ENCODE peak calls at places on chromosome 7, in eight cellular contexts. G, F, U, T, Y, N, R and M are unnamed samples.
A peak's percentile ranks its signal among the peaks of the same experiment; 100 is the strongest.

GRCh38 chr7:96823274-96823673 is 113.6 kb upstream of the SEM1 start:
- DNase-seq in U (no peak), T (no peak), R (no peak), Y (no peak), G (no peak), F (no peak), N (no peak), M (no peak)

GRCh38 chr7:81484266-81484665 is 285.6 kb downstream of the HGF start:
- DNase-seq in Y (no peak), N (peak; percentile 19), F (no peak), U (peak; percentile 64), G (peak; percentile 46), T (peak; percentile 47), R (no peak), M (no peak)

GRCh38 chr7:74655324-74655723 is 2.2 kb upstream of the GTF2I start:
- DNase-seq in N (peak; percentile 34), U (no peak), F (no peak), G (no peak), R (no peak), T (no peak), Y (no peak), M (no peak)

GRCh38 chr7:82472966-82473365 is 29.4 kb upstream of the CACNA2D1 start:
- DNase-seq in Y (no peak), N (peak; percentile 38), T (no peak), R (no peak), U (no peak), F (no peak), G (no peak), M (no peak)

GRCh38 chr7:41051525-41051924 is 651.4 kb downstream of the INHBA start:
- DNase-seq in Y (no peak), N (no peak), R (no peak), T (no peak), G (no peak), U (no peak), F (no peak), M (no peak)

GRCh38 chr7:142637240-142637639 is 112.0 kb upstream of the PRSS1 start:
- DNase-seq in U (no peak), G (no peak), F (no peak), T (no peak), N (no peak), R (no peak), Y (no peak), M (no peak)

GRCh38 chr7:1562611-1563051 is 6.6 kb upstream of the TMEM184A start:
- DNase-seq in N (no peak), F (peak; percentile 80), Y (no peak), U (peak; percentile 49), G (no peak), R (no peak), T (no peak), M (no peak)

GRCh38 chr7:158446706-158447105 is 140.9 kb downstream of the PTPRN2 start:
- DNase-seq in Y (no peak), F (no peak), T (no peak), R (no peak), G (no peak), U (no peak), N (no peak), M (no peak)

GRCh38 chr7:140649566-140650205 is 9.1 kb upstream of the DENND2A start:
- DNase-seq in N (no peak), R (no peak), U (no peak), Y (no peak), G (no peak), T (no peak), F (no peak), M (no peak)

GRCh38 chr7:127704211-127704610 is 52.2 kb downstream of the SND1 start:
- DNase-seq in T (no peak), F (peak; percentile 65), G (peak; percentile 23), U (no peak), N (no peak), R (no peak), Y (no peak), M (no peak)

GRCh38 chr7:122040147-122040546 is 103.9 kb downstream of the AASS start:
- DNase-seq in U (no peak), F (no peak), T (no peak), Y (no peak), G (no peak), R (no peak), N (no peak), M (no peak)

GRCh38 chr7:39952378-39952777 is 2.3 kb downstream of the CDK13 start:
- DNase-seq in R (no peak), U (no peak), T (no peak), N (no peak), Y (no peak), G (no peak), F (no peak), M (no peak)

GRCh38 chr7:151485006-151485732 is 34.5 kb downstream of the RHEB start:
- DNase-seq in R (no peak), T (no peak), Y (no peak), F (no peak), U (peak; percentile 36), N (no peak), G (peak; percentile 61), M (no peak)

GRCh38 chr7:112449353-112449752 is 907 bp upstream of the IFRD1 start:
- DNase-seq in G (peak; percentile 71), Y (no peak), T (no peak), R (peak; percentile 58), F (no peak), N (peak; percentile 65), U (no peak), M (peak; percentile 44)

GRCh38 chr7:112449902-112450806 is at the start of gene IFRD1:
- DNase-seq in Y (peak; percentile 99), R (peak; percentile 94), T (peak; percentile 86), G (peak; percentile 99), F (peak; percentile 99), U (peak; percentile 98), N (peak; percentile 99), M (peak; percentile 99)

GRCh38 chr7:112453505-112454171 is 3.4 kb downstream of the IFRD1 start:
- DNase-seq in U (no peak), F (no peak), R (no peak), N (no peak), Y (no peak), T (peak; percentile 42), G (no peak), M (no peak)

GRCh38 chr7:112450807-112451661 is 774 bp downstream of the IFRD1 start:
- DNase-seq in U (peak; percentile 91), R (peak; percentile 85), G (peak; percentile 96), F (peak; percentile 95), Y (peak; percentile 98), N (peak; percentile 98), T (peak; percentile 79), M (peak; percentile 77)

GRCh38 chr7:112452102-112452888 is 2.0 kb downstream of the IFRD1 start:
- DNase-seq in R (peak; percentile 21), F (no peak), U (no peak), Y (peak; percentile 84), T (no peak), G (peak; percentile 72), N (peak; percentile 74), M (no peak)
- TF ChIP-seq CTCF in R (no peak), F (peak; percentile 14), U (peak; percentile 46), Y (no peak), T (peak; percentile 24), G (no peak), N (no peak), M (no peak)

GRCh38 chr7:130275826-130276291 is 9.2 kb downstream of the CPA2 start:
- DNase-seq in T (no peak), U (no peak), F (no peak), N (no peak), G (no peak), Y (no peak), R (no peak), M (no peak)

GRCh38 chr7:130272456-130273080 is 5.9 kb downstream of the CPA2 start:
- DNase-seq in G (no peak), U (no peak), T (no peak), Y (no peak), R (no peak), N (no peak), F (peak; percentile 30), M (no peak)

GRCh38 chr7:130273081-130273699 is 6.5 kb downstream of the CPA2 start:
- DNase-seq in T (no peak), N (no peak), F (no peak), G (peak; percentile 18), U (peak; percentile 26), Y (no peak), R (no peak), M (no peak)

GRCh38 chr7:130274983-130275649 is 8.5 kb downstream of the CPA2 start:
- DNase-seq in Y (no peak), N (no peak), F (no peak), R (no peak), T (no peak), G (no peak), U (no peak), M (no peak)

GRCh38 chr7:130273863-130274262 is 7.2 kb downstream of the CPA2 start:
- DNase-seq in U (peak; percentile 23), T (no peak), F (no peak), R (no peak), G (no peak), N (no peak), Y (no peak), M (no peak)
- TF ChIP-seq CTCF in U (peak; percentile 37), T (no peak), F (no peak), R (no peak), G (no peak), N (no peak), Y (no peak), M (no peak)

DNA sequence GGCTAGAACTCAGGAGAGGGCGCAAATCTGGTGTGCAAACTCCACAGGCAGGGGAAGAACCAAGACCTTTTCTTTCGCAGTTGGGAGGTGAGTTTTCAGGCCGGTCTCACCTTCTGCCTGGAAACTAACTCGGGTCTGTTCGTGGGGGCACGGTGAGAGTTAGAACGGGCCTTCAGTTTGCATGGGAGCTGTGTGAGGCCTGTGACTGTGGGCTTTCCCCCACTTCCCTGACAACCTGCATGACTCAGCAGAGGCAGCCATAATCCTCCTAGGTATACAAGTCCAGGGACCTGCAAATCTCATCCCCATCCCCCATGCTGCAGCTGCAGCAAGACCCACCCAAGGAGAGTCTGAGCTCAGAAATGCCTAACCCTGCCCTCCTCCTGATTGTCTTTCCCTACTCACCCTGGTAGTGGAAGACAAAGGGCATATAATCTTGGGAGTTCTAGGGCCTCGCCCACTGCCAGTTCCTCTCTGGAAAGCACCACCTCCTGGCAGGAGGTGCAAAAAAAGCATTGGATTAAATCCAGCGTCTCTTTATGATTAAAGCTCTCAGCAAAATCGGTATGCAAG is 194.9 kb upstream of the ETV1 start:
- DNase-seq in R (no peak), T (no peak), G (no peak), U (no peak), F (peak; percentile 8), N (no peak), Y (no peak), M (no peak)
- TF ChIP-seq CTCF in R (no peak), T (no peak), G (no peak), U (no peak), F (no peak), N (no peak), Y (no peak), M (no peak)

DNA sequence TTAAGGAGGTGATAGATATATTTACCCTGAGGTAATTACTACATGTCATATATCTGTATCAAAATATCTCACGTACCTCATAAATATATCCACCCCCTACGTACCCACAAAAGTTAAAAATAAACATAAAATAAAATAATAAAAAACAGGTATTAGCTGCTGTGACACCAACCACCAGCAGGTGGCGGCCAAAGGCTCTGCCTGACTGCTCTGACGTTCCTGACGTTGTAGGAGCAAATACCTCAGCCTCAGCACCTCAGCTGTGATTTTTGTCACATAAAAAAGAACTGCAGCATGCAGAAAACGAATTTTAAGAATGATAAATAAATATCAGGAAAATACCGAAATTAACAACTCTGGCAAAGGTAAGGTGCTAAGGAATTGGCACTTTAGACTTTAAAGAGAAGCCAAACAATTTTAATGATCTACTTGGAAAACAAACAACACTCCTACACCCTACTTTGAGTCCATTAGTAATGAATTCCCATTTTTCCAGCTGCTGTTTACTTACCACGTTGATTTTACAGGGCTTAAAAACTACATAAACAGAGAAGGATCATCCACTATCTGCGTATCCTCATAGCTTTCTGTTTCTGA is 125.4 kb upstream of the TARP start:
- DNase-seq in T (no peak), N (no peak), R (peak; percentile 25), U (peak; percentile 15), F (peak; percentile 41), Y (no peak), G (peak; percentile 36), M (peak; percentile 53)
- TF ChIP-seq CTCF in T (peak; percentile 94), N (peak; percentile 54), R (peak; percentile 90), U (peak; percentile 96), F (peak; percentile 71), Y (peak; percentile 69), G (peak; percentile 76), M (peak; percentile 97)